ENCODE peak calls at places on chromosomes 4 and X, in five cellular contexts. One of them, this sample, is unnamed.

GRCh38 chr4:157014621-157015591 is 43.3 kb upstream of the PDGFC start:
- DNase-seq in mammary epithelial cell: peak; percentile 76
- DNase-seq in right lobe of liver: no peak
- DNase-seq in iPS DF 6.9: no peak
- DNase-seq in aorta: no peak
- DNase-seq in this sample: peak; percentile 61

GRCh38 chr4:147678796-147679549 is 5.0 kb downstream of the PRMT9 start:
- DNase-seq in mammary epithelial cell: no peak
- DNase-seq in right lobe of liver: no peak
- DNase-seq in iPS DF 6.9: peak; percentile 39
- DNase-seq in aorta: no peak
- DNase-seq in this sample: no peak

GRCh38 chrX:46796574-46797191 is 37.8 kb upstream of the SLC9A7 start:
- DNase-seq in mammary epithelial cell: peak; percentile 57
- DNase-seq in right lobe of liver: peak; percentile 74
- DNase-seq in iPS DF 6.9: no peak
- DNase-seq in aorta: peak; percentile 82
- DNase-seq in this sample: peak; percentile 66

GRCh38 chrX:850471-850916 is 219.9 kb downstream of the SHOX start:
- DNase-seq in mammary epithelial cell: no peak
- DNase-seq in right lobe of liver: no peak
- DNase-seq in iPS DF 6.9: no peak
- DNase-seq in aorta: no peak
- DNase-seq in this sample: no peak

GRCh38 chr4:174317531-174317930 is 33.8 kb downstream of the CEP44 start:
- DNase-seq in mammary epithelial cell: no peak
- DNase-seq in right lobe of liver: no peak
- DNase-seq in iPS DF 6.9: no peak
- DNase-seq in aorta: no peak
- DNase-seq in this sample: no peak

GRCh38 chr4:77073981-77074865 is 1.6 kb downstream of the CCNI start:
- DNase-seq in mammary epithelial cell: peak; percentile 30
- DNase-seq in right lobe of liver: no peak
- DNase-seq in iPS DF 6.9: no peak
- DNase-seq in aorta: no peak
- DNase-seq in this sample: peak; percentile 87

GRCh38 chr4:83010111-83010521 is 507 bp downstream of the LIN54 start:
- DNase-seq in mammary epithelial cell: peak; percentile 33
- DNase-seq in right lobe of liver: no peak
- DNase-seq in iPS DF 6.9: no peak
- DNase-seq in aorta: no peak
- DNase-seq in this sample: peak; percentile 62

GRCh38 chrX:13398073-13398823 is 78.4 kb upstream of the ATXN3L start:
- DNase-seq in mammary epithelial cell: peak; percentile 100
- DNase-seq in right lobe of liver: no peak
- DNase-seq in iPS DF 6.9: no peak
- DNase-seq in aorta: peak; percentile 79
- DNase-seq in this sample: peak; percentile 74

GRCh38 chr4:52091811-52092210 is 40.7 kb downstream of the SPATA18 start:
- DNase-seq in mammary epithelial cell: no peak
- DNase-seq in right lobe of liver: no peak
- DNase-seq in iPS DF 6.9: no peak
- DNase-seq in aorta: no peak
- DNase-seq in this sample: no peak

GRCh38 chr4:152100378-152101201 is 339.8 kb upstream of the GATB start:
- DNase-seq in mammary epithelial cell: peak; percentile 37
- DNase-seq in right lobe of liver: no peak
- DNase-seq in iPS DF 6.9: no peak
- DNase-seq in aorta: no peak
- DNase-seq in this sample: no peak

GRCh38 chr4:144646523-144647094 is 653 bp downstream of the HHIP start:
- DNase-seq in mammary epithelial cell: peak; percentile 30
- DNase-seq in right lobe of liver: no peak
- DNase-seq in iPS DF 6.9: no peak
- DNase-seq in aorta: no peak
- DNase-seq in this sample: peak; percentile 87

GRCh38 chrX:7108995-7109634 is 38.4 kb upstream of the STS start:
- DNase-seq in mammary epithelial cell: no peak
- DNase-seq in right lobe of liver: no peak
- DNase-seq in iPS DF 6.9: no peak
- DNase-seq in aorta: no peak
- DNase-seq in this sample: no peak
- H3K4me1 ChIP-seq in mammary epithelial cell: peaks cover 10% of the 10 kb centered on the region
- H3K4me1 ChIP-seq in right lobe of liver: no peaks in the 10 kb centered on the region
- H3K4me1 ChIP-seq in iPS DF 6.9: no peaks in the 10 kb centered on the region
- H3K4me1 ChIP-seq in aorta: no peaks in the 10 kb centered on the region
- H3K4me1 ChIP-seq in this sample: no peaks in the 10 kb centered on the region

DNA sequence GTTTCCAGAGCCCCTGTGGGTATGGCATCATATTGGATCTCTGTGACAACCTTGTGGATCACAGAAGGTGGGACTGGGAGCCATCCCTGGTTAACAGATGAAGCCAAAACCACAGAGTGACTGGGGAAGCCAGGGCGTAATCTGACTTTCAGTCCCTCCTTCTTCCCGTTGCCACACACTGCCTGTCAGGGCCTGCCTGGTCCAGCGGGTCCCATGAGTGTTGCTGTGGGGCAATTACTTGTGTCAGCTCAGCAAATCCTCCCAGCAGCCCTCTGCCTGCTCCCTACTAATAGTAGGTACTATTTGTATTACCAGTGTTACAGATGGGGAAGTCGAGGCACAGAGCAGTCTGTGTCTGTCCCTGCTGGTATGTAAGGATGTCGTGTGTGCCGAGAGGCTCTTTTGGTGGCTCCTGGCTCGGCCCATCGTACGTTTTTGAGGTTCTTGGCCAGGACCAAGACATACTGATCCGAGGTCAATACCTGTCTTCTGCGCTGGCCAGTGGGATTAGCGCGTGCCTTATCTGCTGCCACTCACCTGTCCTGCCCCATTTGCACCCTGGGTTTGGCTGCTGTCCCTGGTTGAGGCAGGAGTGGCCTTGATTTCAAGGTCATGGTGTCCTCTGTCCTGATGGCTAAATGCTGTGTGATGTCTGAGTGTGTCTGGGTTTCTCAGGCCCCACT is 5.7 kb downstream of the NSG1 start:
- DNase-seq in mammary epithelial cell: peak; percentile 90
- DNase-seq in right lobe of liver: no peak
- DNase-seq in iPS DF 6.9: no peak
- DNase-seq in aorta: no peak
- DNase-seq in this sample: peak; percentile 61
- H3K27ac ChIP-seq in mammary epithelial cell: no peak overlapping the region
- H3K27ac ChIP-seq in right lobe of liver: no peak overlapping the region
- H3K27ac ChIP-seq in iPS DF 6.9: no peak overlapping the region
- H3K27ac ChIP-seq in aorta: no peak overlapping the region
- H3K27ac ChIP-seq in this sample: no peak overlapping the region

DNA sequence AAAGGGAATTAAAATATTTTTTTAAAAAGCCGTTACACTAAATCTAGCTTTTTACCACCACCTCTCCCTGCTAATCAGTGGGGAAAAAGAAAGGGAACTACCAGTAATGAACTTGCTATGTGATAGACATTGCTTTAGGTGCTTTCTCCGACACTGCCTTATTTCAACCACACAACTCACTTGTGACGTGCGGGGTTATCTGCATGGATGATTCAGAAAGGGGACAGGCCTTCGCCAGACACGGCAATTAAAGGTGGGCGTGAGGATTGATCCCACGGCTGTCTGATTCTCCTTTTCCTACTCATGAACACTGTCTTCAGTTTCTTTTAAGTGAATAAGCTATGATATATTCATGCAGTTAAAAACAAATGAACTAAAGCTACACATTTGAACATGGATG is 882 bp upstream of the CXCR3 start:
- DNase-seq in mammary epithelial cell: no peak
- DNase-seq in right lobe of liver: no peak
- DNase-seq in iPS DF 6.9: no peak
- DNase-seq in aorta: no peak
- DNase-seq in this sample: no peak
- H3K4me1 ChIP-seq in mammary epithelial cell: peaks cover 8% of the 10 kb centered on the region
- H3K4me1 ChIP-seq in right lobe of liver: no peaks in the 10 kb centered on the region
- H3K4me1 ChIP-seq in iPS DF 6.9: no peaks in the 10 kb centered on the region
- H3K4me1 ChIP-seq in aorta: no peaks in the 10 kb centered on the region
- H3K4me1 ChIP-seq in this sample: no peaks in the 10 kb centered on the region

DNA sequence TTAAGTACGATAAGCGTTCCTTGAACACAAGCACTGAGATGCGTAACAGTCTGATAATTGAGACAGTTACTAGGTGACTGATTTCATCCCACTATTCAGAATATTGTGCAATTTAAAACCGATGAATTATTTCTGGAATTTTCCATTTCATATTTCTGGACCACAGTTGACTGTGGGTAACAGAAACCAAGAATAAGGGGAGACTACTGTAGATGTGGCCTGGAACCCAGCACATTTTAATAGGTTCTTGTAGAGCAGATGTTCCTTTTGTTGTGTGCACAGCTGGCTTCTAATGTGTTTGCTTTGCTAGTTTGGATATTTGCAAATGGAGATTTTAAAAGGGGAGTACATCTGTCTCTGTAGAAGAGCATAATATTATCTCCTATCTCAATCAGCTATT is 16.5 kb downstream of the NAAA start:
- DNase-seq in mammary epithelial cell: no peak
- DNase-seq in right lobe of liver: no peak
- DNase-seq in iPS DF 6.9: no peak
- DNase-seq in aorta: no peak
- DNase-seq in this sample: no peak
- H3K27ac ChIP-seq in mammary epithelial cell: no peak overlapping the region
- H3K27ac ChIP-seq in right lobe of liver: no peak overlapping the region
- H3K27ac ChIP-seq in iPS DF 6.9: no peak overlapping the region
- H3K27ac ChIP-seq in aorta: no peak overlapping the region
- H3K27ac ChIP-seq in this sample: no peak overlapping the region

DNA sequence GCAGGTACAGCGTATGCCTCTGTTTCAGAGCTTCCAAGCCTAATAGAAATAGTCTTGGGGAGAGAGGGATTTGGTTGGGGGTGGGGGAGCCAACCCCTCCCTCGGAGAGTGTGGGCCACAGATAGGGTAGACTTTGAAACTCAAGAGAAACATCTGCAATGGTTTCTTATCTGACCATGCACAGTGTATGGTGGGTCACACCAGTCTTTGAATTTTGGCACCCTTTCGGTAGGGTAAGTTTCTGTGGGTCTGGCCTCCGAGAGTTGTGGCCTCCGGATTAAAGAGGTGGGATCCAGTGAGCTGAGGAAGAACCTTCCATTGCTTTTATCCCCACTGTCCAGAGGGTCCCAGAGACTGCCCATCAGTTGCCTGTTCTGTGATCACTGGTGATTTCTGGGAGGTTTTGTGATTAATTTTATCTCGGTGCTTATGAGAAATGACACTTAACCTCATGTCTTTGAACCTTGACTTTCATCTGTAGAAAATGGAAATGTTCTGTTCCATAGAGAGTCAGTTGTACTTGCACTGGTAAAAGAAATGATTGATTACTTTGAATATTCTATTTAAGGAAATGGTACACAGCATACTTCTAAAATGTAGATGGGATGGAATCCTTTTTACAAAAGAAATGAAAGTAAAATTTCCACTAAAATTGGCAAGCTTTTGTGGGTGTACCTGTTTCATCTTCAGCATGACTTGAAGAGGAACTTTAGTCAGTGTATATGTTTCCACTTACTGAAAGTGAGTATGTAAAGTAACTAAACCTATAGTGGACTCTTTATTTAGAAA is 62.7 kb downstream of the TMEM131L start:
- DNase-seq in mammary epithelial cell: no peak
- DNase-seq in right lobe of liver: no peak
- DNase-seq in iPS DF 6.9: no peak
- DNase-seq in aorta: no peak
- DNase-seq in this sample: no peak
- H3K4me1 ChIP-seq in mammary epithelial cell: no peaks in the 10 kb centered on the region
- H3K4me1 ChIP-seq in right lobe of liver: no peaks in the 10 kb centered on the region
- H3K4me1 ChIP-seq in iPS DF 6.9: peaks cover 1% of the 10 kb centered on the region
- H3K4me1 ChIP-seq in aorta: peaks cover 18% of the 10 kb centered on the region
- H3K4me1 ChIP-seq in this sample: no peaks in the 10 kb centered on the region

This sample was measured in osteoblast.